ENCODE peak calls at places on chromosomes 11 and 22, in six cellular contexts. Q, I, T, E, N and D are unnamed samples.

GRCh38 chr22:33110562-33111163 is 52.5 kb upstream of the SYN3 start:
- DNase-seq in T (no peak), N (no peak), Q (no peak), I (peak; percentile 4), E (peak; percentile 45), D (no peak)

GRCh38 chr11:59562292-59562691 is 51.0 kb downstream of the OR4D9 start:
- DNase-seq in N (no peak), T (no peak), I (no peak), E (no peak), Q (no peak), D (no peak)

GRCh38 chr11:3223932-3224729 is 5.5 kb upstream of the MRGPRG start:
- DNase-seq in E (peak; percentile 4), N (no peak), T (no peak), Q (peak; percentile 7), I (no peak), D (no peak)

GRCh38 chr11:21866781-21867180 is 326.1 kb upstream of the ANO5 start:
- DNase-seq in T (no peak), N (no peak), E (no peak), I (no peak), Q (no peak), D (no peak)

GRCh38 chr22:45493286-45493771 is 9.4 kb upstream of the FBLN1 start:
- DNase-seq in N (peak; percentile 61), E (no peak), Q (no peak), T (no peak), I (no peak), D (no peak)

GRCh38 chr11:21007297-21007696 is 337.9 kb downstream of the NELL1 start:
- DNase-seq in T (no peak), E (no peak), I (no peak), N (no peak), Q (no peak), D (no peak)

GRCh38 chr22:39525658-39525975 is 5.3 kb downstream of the ATF4 start:
- DNase-seq in I (no peak), N (no peak), T (no peak), E (no peak), Q (no peak), D (no peak)

GRCh38 chr11:69135420-69136363 is 20.0 kb upstream of the SMIM38 start:
- DNase-seq in I (no peak), E (no peak), Q (no peak), N (no peak), T (no peak), D (no peak)

GRCh38 chr11:29351301-29351873 is 665.4 kb downstream of the KCNA4 start:
- DNase-seq in E (no peak), I (no peak), T (no peak), N (no peak), Q (no peak), D (no peak)

GRCh38 chr22:22870577-22871398 is 16.8 kb upstream of the IGLL5 start:
- DNase-seq in I (peak; percentile 5), Q (no peak), T (no peak), E (no peak), N (no peak), D (no peak)

GRCh38 chr11:122733301-122733686 is 77.8 kb downstream of the UBASH3B start:
- DNase-seq in N (peak; percentile 22), Q (no peak), T (no peak), I (peak; percentile 66), E (peak; percentile 31), D (no peak)

GRCh38 chr11:70173018-70173417 is 30.1 kb upstream of the FADD start:
- DNase-seq in I (no peak), E (no peak), N (no peak), Q (no peak), T (peak; percentile 20), D (no peak)

GRCh38 chr11:128506999-128507591 is 80.3 kb downstream of the ETS1 start:
- DNase-seq in T (no peak), E (peak; percentile 66), Q (no peak), I (peak; percentile 96), N (peak; percentile 90), D (no peak)

GRCh38 chr11:18313985-18314763 is 7.8 kb downstream of the HPS5 start:
- DNase-seq in Q (no peak), I (no peak), T (no peak), E (peak; percentile 35), N (no peak), D (no peak)

GRCh38 chr11:70278994-70279393 is 8.5 kb downstream of the PPFIA1 start:
- DNase-seq in Q (no peak), I (no peak), N (no peak), T (no peak), E (no peak), D (no peak)

GRCh38 chr11:120205596-120206161 is 5.2 kb upstream of the OAF start:
- DNase-seq in Q (no peak), I (peak; percentile 64), N (no peak), E (peak; percentile 72), T (no peak), D (no peak)

GRCh38 chr11:112211556-112211955 is 14.7 kb upstream of the PTS start:
- DNase-seq in E (no peak), I (no peak), Q (no peak), N (no peak), T (no peak), D (no peak)

GRCh38 chr11:58807358-58807757 is 37.1 kb downstream of the GLYATL2 start:
- DNase-seq in E (no peak), N (no peak), I (no peak), Q (no peak), T (no peak), D (no peak)

GRCh38 chr11:57786436-57786835 is 24.8 kb downstream of the CTNND1 start:
- DNase-seq in E (no peak), I (no peak), N (no peak), Q (no peak), T (no peak), D (no peak)

GRCh38 chr11:67274768-67275605 is 8.7 kb downstream of the GRK2 start:
- DNase-seq in T (no peak), E (peak; percentile 89), I (no peak), N (peak; percentile 68), Q (no peak), D (no peak)
- H3K4me1 ChIP-seq in T (peaks cover 15% of the 10 kb centered on the region), E (peaks cover 58% of the 10 kb centered on the region), I (peaks cover 3% of the 10 kb centered on the region), N (peaks cover 80% of the 10 kb centered on the region), Q (peaks cover 87% of the 10 kb centered on the region), D (peaks cover 100% of the 10 kb centered on the region)

GRCh38 chr11:94793822-94794221 is 25.7 kb downstream of the AMOTL1 start:
- DNase-seq in T (no peak), N (no peak), E (no peak), I (peak; percentile 58), Q (no peak), D (no peak)
- H3K4me3 ChIP-seq in T (no peak overlapping the region), N (no peak overlapping the region), E (no peak overlapping the region), I (peak overlapping the region; percentile 37), Q (no peak overlapping the region), D (no peak overlapping the region)

DNA sequence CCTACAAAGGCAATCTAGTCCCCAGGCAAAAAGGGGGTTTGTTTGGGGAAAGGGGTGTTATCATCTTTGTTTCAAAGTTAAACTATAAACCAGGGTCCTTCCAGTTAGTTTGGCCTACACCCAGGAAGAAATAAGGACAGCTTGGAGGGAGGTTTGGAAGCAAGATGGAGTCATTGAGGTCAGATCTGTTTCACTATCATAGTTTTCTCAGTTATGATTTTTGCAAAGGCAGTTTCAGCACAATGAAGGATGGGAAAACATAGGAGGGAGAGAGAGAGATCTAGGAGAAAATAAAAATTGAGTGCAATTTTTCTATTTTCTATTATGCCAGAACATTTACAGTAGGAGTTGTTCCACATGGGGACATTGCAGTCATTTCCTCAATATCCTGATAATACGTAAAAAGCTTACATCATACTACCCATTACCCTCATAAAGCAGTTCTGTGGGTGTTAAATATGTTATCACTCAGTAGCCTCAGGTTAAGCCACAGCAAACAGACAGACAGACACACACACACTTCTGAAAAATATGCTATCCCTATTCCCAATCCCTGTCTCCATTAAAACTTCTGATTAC is 401.3 kb upstream of the FAT3 start:
- DNase-seq in Q (no peak), E (no peak), I (no peak), N (no peak), T (no peak), D (no peak)
- H3K36me3 ChIP-seq in Q (no peaks in the 10 kb centered on the region), E (no peaks in the 10 kb centered on the region), I (no peaks in the 10 kb centered on the region), N (no peaks in the 10 kb centered on the region), T (no peaks in the 10 kb centered on the region), D (no peaks in the 10 kb centered on the region)

DNA sequence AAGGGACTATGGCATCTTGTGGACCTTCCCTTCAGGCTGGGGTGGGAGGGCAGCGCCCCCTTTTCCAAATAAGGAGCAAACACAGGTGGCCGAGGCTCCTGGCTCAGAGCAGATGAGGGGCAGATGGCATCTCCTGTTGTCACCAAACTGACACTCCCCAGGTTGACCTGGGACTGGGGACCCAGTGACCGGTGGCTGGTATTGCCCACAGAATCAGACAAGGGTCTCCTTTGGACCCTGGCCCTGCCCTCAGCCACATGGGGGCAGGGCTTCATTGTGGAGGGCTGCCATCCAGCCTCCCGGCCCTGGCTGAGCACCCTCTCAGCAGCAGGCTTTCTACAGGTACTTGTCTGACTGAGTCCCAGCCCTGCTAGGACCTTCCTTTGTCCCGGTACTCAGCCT is 842 bp upstream of the SIGIRR start:
- DNase-seq in Q (no peak), E (no peak), T (no peak), N (peak; percentile 8), I (no peak), D (peak; percentile 32)
- H3K4me1 ChIP-seq in Q (peaks cover 45% of the 10 kb centered on the region), E (no peaks in the 10 kb centered on the region), T (peaks cover 39% of the 10 kb centered on the region), N (no peaks in the 10 kb centered on the region), I (peaks cover 27% of the 10 kb centered on the region), D (peaks cover 19% of the 10 kb centered on the region)

GRCh38 chr11:9665749-9666148 is 1.9 kb downstream of the SWAP70 start:
- DNase-seq in Q (no peak), T (no peak), N (no peak), E (no peak), I (no peak), D (no peak)
- H3K4me3 ChIP-seq in Q (no peak overlapping the region), T (peak overlapping the region; percentile 4), N (peak overlapping the region; percentile 83), E (no peak overlapping the region), I (no peak overlapping the region), D (no peak overlapping the region)

GRCh38 chr11:985848-986247 is 50.7 kb downstream of the MUC6 start:
- DNase-seq in Q (no peak), I (no peak), E (no peak), N (no peak), T (no peak), D (no peak)

GRCh38 chr11:986270-986951 is 50.1 kb downstream of the MUC6 start:
- DNase-seq in I (peak; percentile 15), T (no peak), N (no peak), E (no peak), Q (no peak), D (no peak)

GRCh38 chr11:987671-988070 is 48.8 kb downstream of the MUC6 start:
- DNase-seq in Q (no peak), I (no peak), T (no peak), E (no peak), N (no peak), D (no peak)

GRCh38 chr11:985435-985834 is 51.1 kb downstream of the MUC6 start:
- DNase-seq in I (no peak), N (no peak), T (no peak), Q (no peak), E (no peak), D (no peak)

GRCh38 chr11:986952-987305 is 49.6 kb downstream of the MUC6 start:
- DNase-seq in Q (no peak), I (no peak), T (no peak), N (no peak), E (no peak), D (no peak)
- H3K36me3 ChIP-seq in Q (peaks cover 80% of the 10 kb centered on the region), I (peaks cover 10% of the 10 kb centered on the region), T (peaks cover 76% of the 10 kb centered on the region), N (peaks cover 3% of the 10 kb centered on the region), E (peaks cover 72% of the 10 kb centered on the region), D (peaks cover 47% of the 10 kb centered on the region)